ENCODE peak calls at places on chromosome 13, in seven cellular contexts. K, W, R, S, N, P and H are unnamed samples.

GRCh38 chr13:20272104-20272503 is 40.0 kb upstream of the GJB6 start:
- DNase-seq in K (no peak), W (no peak), R (no peak), S (no peak), N (no peak), P (no peak), H (no peak)

GRCh38 chr13:109126973-109127615 is 497.7 kb downstream of the MYO16 start:
- DNase-seq in K (no peak), W (no peak), R (no peak), S (no peak), N (no peak), P (no peak), H (no peak)

GRCh38 chr13:32548837-32549236 is 10.2 kb upstream of the N4BP2L2 start:
- DNase-seq in K (no peak), W (no peak), R (no peak), S (peak), N (no peak), P (no peak), H (no peak)

GRCh38 chr13:51154029-51154555 is 43.0 kb upstream of the C13orf42 start:
- DNase-seq in K (no peak), W (no peak), R (no peak), S (peak), N (no peak), P (no peak), H (no peak)

GRCh38 chr13:32032780-32033179 is 1.2 kb downstream of the FRY start:
- DNase-seq in K (no peak), W (no peak), R (no peak), S (no peak), N (no peak), P (no peak), H (no peak)

GRCh38 chr13:29081036-29081435 is 260.9 kb downstream of the MTUS2 start:
- DNase-seq in K (no peak), W (peak), R (no peak), S (peak), N (no peak), P (no peak), H (no peak)

GRCh38 chr13:46160474-46161066 is 21.4 kb downstream of the LCP1 start:
- DNase-seq in K (no peak), W (no peak), R (no peak), S (peak), N (no peak), P (no peak), H (no peak)

GRCh38 chr13:98563071-98563470 is 13.8 kb downstream of the STK24 start:
- DNase-seq in K (no peak), W (no peak), R (no peak), S (peak), N (no peak), P (no peak), H (no peak)

GRCh38 chr13:97535619-97536018 is 101.7 kb downstream of the RAP2A start:
- DNase-seq in K (no peak), W (no peak), R (no peak), S (peak), N (no peak), P (peak), H (no peak)

GRCh38 chr13:20702530-20702929 is 969 bp upstream of the IL17D start:
- DNase-seq in K (no peak), W (no peak), R (no peak), S (no peak), N (no peak), P (no peak), H (peak)

GRCh38 chr13:23828866-23829265 is 60.3 kb downstream of the MIPEP start:
- DNase-seq in K (no peak), W (no peak), R (no peak), S (peak), N (no peak), P (peak), H (no peak)

GRCh38 chr13:87975035-87975434 is 303.9 kb downstream of the SLITRK5 start:
- DNase-seq in K (no peak), W (no peak), R (no peak), S (peak), N (no peak), P (no peak), H (no peak)

GRCh38 chr13:104750377-104750776 is 1684.2 kb upstream of the SLC10A2 start:
- DNase-seq in K (no peak), W (no peak), R (no peak), S (peak), N (no peak), P (no peak), H (no peak)

GRCh38 chr13:42048323-42048624 is 174 bp upstream of the DGKH start:
- DNase-seq in K (no peak), W (no peak), R (no peak), S (peak), N (no peak), P (no peak), H (no peak)

GRCh38 chr13:65540064-65540635 is 1690.0 kb downstream of the PCDH9 start:
- DNase-seq in K (no peak), W (no peak), R (no peak), S (no peak), N (no peak), P (no peak), H (no peak)

GRCh38 chr13:89057274-89057673 is 1386.1 kb downstream of the SLITRK5 start:
- DNase-seq in K (no peak), W (no peak), R (no peak), S (no peak), N (no peak), P (no peak), H (no peak)

GRCh38 chr13:80313668-80314278 is 27.2 kb downstream of the SPRY2 start:
- DNase-seq in K (no peak), W (no peak), R (no peak), S (no peak), N (no peak), P (peak), H (no peak)

GRCh38 chr13:43894438-43894837 is 14.7 kb downstream of the LACC1 start:
- DNase-seq in K (no peak), W (no peak), R (no peak), S (peak), N (no peak), P (no peak), H (no peak)

GRCh38 chr13:24348797-24349515 is 39.6 kb downstream of the C1QTNF9 start:
- DNase-seq in K (no peak), W (no peak), R (peak), S (no peak), N (no peak), P (peak), H (no peak)

GRCh38 chr13:88806438-88806837 is 1135.3 kb downstream of the SLITRK5 start:
- DNase-seq in K (no peak), W (no peak), R (no peak), S (no peak), N (no peak), P (no peak), H (no peak)

DNA sequence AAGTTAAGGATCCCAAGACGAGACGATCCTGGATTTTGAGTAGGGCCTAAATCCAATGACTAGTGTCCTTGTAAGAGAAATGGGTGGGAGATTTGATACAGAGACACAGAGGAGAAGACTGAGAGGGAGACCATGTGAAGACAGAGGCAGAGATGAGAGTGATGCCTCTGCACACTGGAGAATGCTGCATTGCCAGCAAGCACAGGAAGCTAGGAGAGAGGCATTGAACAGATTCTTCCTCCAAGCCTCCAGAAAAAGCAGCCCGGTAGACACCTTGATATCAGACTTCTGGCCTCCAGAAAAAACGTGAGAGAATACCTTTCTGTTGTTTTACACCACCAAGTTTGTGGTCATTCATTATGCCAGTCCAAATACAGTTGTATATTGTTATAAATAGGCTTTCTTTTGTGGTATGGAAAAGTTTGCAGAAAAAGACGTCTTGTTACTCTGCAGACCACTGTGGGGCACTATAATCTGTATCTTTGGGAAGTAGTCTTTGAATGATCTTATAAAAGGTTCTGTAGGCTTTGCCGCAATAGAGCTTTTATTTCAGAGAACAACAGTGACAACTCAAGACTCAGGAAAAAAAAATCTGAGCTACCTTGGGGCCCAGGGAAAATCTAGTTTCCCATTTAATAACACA is 17.9 kb upstream of the RFC3 start:
- DNase-seq in K (no peak), W (no peak), R (no peak), S (peak), N (no peak), P (no peak), H (no peak)
- H3K4me3 ChIP-seq in K (no peak), W (no peak), R (peak), S (peak), N (no peak), P (no peak), H (no peak)

GRCh38 chr13:61414136-61414535 is 1.5 kb downstream of the PCDH20 start:
- DNase-seq in K (no peak), W (no peak), R (no peak), S (no peak), N (no peak), P (no peak), H (no peak)
- H3K4me3 ChIP-seq in K (peak), W (no peak), R (peak), S (no peak), N (peak), P (no peak), H (peak)

GRCh38 chr13:99997702-99998219 is 16.2 kb downstream of the ZIC2 start:
- DNase-seq in K (no peak), W (no peak), R (no peak), S (no peak), N (no peak), P (no peak), H (no peak)
- H3K4me3 ChIP-seq in K (no peak), W (no peak), R (no peak), S (no peak), N (no peak), P (no peak), H (no peak)

GRCh38 chr13:73064991-73065390 is 6.2 kb downstream of the KLF5 start:
- DNase-seq in K (no peak), W (no peak), R (no peak), S (no peak), N (no peak), P (peak), H (no peak)
- H3K4me3 ChIP-seq in K (no peak), W (no peak), R (peak), S (no peak), N (no peak), P (peak), H (no peak)

DNA sequence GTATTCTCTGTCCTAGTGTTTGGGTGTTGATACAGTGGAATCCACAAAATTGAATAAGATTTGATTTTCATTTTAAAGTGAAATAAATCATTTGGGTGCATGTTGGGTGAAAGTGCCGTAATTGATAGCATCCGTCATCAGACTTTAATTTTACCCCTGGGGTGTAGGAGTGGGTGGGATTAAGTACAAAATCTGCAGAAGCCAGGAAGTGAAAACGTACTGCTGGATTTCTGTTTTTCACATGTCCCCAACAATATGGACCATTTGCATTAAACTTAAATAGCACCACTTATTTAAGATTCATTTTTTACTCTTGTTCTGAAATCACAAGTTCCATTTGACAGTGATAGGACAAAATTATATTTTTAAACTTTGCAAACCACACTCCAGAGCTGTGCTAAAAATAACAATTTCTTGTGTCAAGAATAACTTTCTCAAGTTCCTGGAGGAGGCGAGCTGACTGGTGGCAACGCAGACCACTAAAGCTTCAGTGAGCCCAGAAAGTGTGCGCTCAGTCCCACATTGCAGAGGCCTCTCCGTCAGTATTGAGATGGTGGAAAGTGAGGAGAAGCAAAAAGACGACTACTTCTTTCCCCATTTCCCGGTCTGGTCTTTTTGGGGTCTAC is 71.3 kb downstream of the ARHGEF7 start:
- DNase-seq in K (no peak), W (no peak), R (no peak), S (no peak), N (no peak), P (no peak), H (no peak)
- H3K4me3 ChIP-seq in K (no peak), W (peak), R (no peak), S (no peak), N (no peak), P (no peak), H (peak)

DNA sequence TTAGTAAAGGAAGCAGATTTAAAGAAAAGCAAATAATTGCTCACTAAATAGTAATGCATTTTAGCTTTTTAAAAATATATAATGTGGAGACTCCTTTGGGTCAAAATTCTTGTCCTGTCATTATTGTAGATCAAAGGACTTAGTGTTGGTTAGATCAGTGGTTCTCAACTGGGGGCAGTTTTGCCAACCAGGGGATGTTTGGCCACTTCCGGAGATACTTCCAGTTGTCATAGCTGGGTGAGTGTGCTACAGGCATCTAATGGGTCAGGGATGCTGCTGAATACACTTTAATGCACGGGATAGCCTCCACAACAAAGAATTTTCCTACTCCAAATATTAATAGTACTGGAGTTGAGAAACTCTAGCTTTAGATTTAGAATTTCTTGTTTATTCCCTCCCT is 126.8 kb downstream of the LMO7 start:
- DNase-seq in K (no peak), W (peak), R (no peak), S (no peak), N (no peak), P (no peak), H (no peak)
- H3K4me3 ChIP-seq in K (no peak), W (peak), R (peak), S (no peak), N (no peak), P (peak), H (peak)

GRCh38 chr13:40673414-40673813 is 7.0 kb upstream of the FOXO1 start:
- DNase-seq in K (no peak), W (no peak), R (no peak), S (no peak), N (no peak), P (no peak), H (no peak)

GRCh38 chr13:40673061-40673397 is 6.6 kb upstream of the FOXO1 start:
- DNase-seq in K (no peak), W (no peak), R (no peak), S (no peak), N (no peak), P (no peak), H (no peak)

GRCh38 chr13:40676007-40676406 is 9.6 kb upstream of the FOXO1 start:
- DNase-seq in K (no peak), W (no peak), R (no peak), S (no peak), N (no peak), P (no peak), H (no peak)

GRCh38 chr13:40670307-40670706 is 3.9 kb upstream of the FOXO1 start:
- DNase-seq in K (no peak), W (no peak), R (no peak), S (no peak), N (no peak), P (no peak), H (no peak)

DNA sequence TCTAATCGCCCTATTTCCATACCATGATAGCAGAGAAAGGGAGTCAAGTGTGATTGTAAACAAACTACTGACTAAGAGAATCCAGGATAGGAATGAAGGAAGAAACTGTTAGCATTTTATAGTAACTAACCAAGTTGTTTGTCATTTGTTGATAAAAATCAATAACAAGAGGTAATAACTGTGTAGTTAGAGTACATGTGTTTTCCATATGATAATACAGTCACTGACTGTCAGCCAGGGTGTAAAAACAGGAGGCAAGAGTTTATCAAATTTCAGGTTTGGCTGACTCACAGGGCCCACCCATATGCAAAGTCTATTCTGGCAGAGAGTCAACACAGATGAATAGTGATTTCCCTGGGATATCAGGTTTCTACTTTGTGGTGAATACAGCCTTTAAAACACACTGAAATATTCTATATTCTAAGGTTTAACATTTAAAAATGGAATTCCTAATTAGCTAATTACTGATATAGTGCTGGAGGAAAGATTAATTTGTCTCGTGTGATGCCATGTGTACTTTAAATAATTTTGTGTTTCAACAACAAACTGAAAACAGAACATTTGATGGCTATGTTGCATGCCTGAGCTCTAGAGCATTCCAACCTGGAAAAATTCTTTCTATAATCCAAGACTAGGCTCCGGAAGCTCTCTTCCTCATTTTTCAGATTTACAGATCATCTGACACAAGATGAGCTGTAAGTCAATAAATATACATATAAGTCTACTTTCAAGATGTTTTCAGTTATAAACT is 6.0 kb upstream of the FOXO1 start:
- DNase-seq in K (no peak), W (no peak), R (no peak), S (peak), N (no peak), P (peak), H (no peak)
- H3K4me3 ChIP-seq in K (no peak), W (no peak), R (no peak), S (no peak), N (no peak), P (peak), H (no peak)

GRCh38 chr13:55649485-55649884 is 1491.2 kb upstream of the PRR20A start:
- DNase-seq in K (no peak), W (no peak), R (no peak), S (no peak), N (no peak), P (no peak), H (no peak)

GRCh38 chr13:55653497-55653896 is 1487.2 kb upstream of the PRR20A start:
- DNase-seq in K (no peak), W (no peak), R (no peak), S (no peak), N (no peak), P (no peak), H (no peak)

GRCh38 chr13:55652657-55653056 is 1488.1 kb upstream of the PRR20A start:
- DNase-seq in K (no peak), W (no peak), R (no peak), S (no peak), N (no peak), P (no peak), H (no peak)

DNA sequence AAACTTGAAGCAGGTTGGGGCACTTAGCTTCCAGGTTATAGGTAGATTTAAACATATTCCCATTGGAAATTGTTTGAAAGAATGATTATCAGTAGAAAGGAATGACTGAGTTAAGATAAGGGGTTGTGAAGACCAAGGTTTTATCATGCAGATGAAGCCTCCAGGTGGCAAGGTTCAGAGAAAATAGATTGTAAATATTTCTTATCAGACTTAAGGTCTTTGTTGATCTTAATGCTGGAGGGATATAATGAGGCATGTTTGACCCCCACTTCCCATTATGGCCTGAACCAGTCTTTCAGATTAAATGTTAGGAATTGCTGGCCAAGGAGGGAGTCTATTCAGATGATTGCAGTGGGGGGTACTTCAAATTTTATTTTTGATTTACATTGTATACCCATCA is 1486.5 kb upstream of the PRR20A start:
- DNase-seq in K (no peak), W (no peak), R (no peak), S (no peak), N (no peak), P (no peak), H (no peak)
- H3K4me3 ChIP-seq in K (no peak), W (no peak), R (no peak), S (no peak), N (no peak), P (no peak), H (no peak)

DNA sequence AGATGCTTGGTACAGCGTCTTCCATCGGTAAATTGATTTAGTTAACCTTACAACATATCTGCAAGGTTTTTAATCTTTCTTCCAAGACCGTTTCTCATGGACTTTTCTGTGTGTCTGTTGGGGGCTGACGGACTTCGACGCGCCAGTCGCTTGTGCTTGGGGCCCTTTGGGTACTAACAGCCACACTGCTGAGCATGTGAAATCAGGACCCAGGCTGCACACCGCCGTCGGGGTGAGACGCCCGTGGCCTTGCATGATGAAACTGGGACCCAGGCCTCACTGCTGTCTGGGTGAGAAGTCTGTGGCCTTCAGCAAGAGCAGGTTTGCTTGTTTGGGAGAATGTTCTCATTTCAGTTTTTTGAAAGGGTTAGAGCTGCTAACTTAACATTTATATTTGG is 9.8 kb downstream of the ATP4B start:
- DNase-seq in K (peak), W (no peak), R (peak), S (no peak), N (peak), P (no peak), H (no peak)
- H3K4me3 ChIP-seq in K (no peak), W (no peak), R (peak), S (no peak), N (no peak), P (no peak), H (no peak)